ENCODE peak calls at places on chromosomes 3 and 15, in nine cellular contexts. U, R, Z, E, L, W, Y, Q and V are unnamed samples.

GRCh38 chr3:46372492-46373359 is 2.0 kb downstream of the CCR5 start:
- DNase-seq in R (no peak), Y (no peak), Q (no peak), W (no peak), E (no peak), Z (no peak), U (no peak), L (no peak), V (no peak)

GRCh38 chr15:86611392-86612040 is 531.8 kb downstream of the AGBL1 start:
- DNase-seq in U (no peak), Q (no peak), R (no peak), E (no peak), Y (no peak), Z (no peak), W (no peak), L (no peak), V (no peak)

GRCh38 chr15:63481105-63481810 is 23.1 kb upstream of the USP3 start:
- DNase-seq in E (no peak), U (no peak), Y (no peak), R (no peak), Q (no peak), L (no peak), W (no peak), Z (no peak), V (no peak)

GRCh38 chr3:45100998-45101407 is 45.2 kb downstream of the CDCP1 start:
- DNase-seq in Z (no peak), L (no peak), R (no peak), W (no peak), E (no peak), U (no peak), Q (no peak), Y (no peak), V (no peak)

GRCh38 chr15:95024388-95024787 is 793.0 kb downstream of the MCTP2 start:
- DNase-seq in Z (no peak), U (no peak), Y (no peak), Q (no peak), E (no peak), R (no peak), W (no peak), L (no peak), V (no peak)

GRCh38 chr15:55774113-55774970 is 31.4 kb upstream of the PRTG start:
- DNase-seq in R (peak; percentile 21), E (peak; percentile 33), Q (no peak), Y (no peak), L (no peak), U (peak; percentile 48), W (peak; percentile 33), Z (peak; percentile 17), V (no peak)

GRCh38 chr3:23175361-23176073 is 27.6 kb upstream of the UBE2E2 start:
- DNase-seq in Q (no peak), R (no peak), L (no peak), W (no peak), Y (no peak), U (no peak), Z (no peak), E (no peak), V (no peak)

GRCh38 chr15:33639968-33640367 is 328.3 kb upstream of the CHRM5 start:
- DNase-seq in Z (no peak), R (no peak), Q (no peak), U (no peak), L (no peak), Y (no peak), W (no peak), E (no peak), V (no peak)

GRCh38 chr3:182501861-182502260 is 291.4 kb upstream of the ATP11B start:
- DNase-seq in W (no peak), Y (no peak), Z (no peak), Q (no peak), E (no peak), R (no peak), U (no peak), L (no peak), V (no peak)

GRCh38 chr15:36066757-36067156 is 512.7 kb upstream of the CDIN1 start:
- DNase-seq in U (no peak), Q (no peak), Z (no peak), R (no peak), W (no peak), Y (no peak), L (no peak), E (no peak), V (no peak)

GRCh38 chr3:137202941-137203340 is 245.2 kb downstream of the IL20RB start:
- DNase-seq in Y (peak; percentile 34), L (peak; percentile 80), W (no peak), U (no peak), Z (no peak), R (no peak), Q (no peak), E (peak; percentile 18), V (no peak)

GRCh38 chr3:44596631-44597030 is 11.9 kb downstream of the ZNF660 start:
- DNase-seq in Y (no peak), Z (no peak), L (no peak), W (no peak), U (no peak), R (no peak), E (no peak), Q (no peak), V (no peak)

GRCh38 chr15:67127925-67128324 is 62.5 kb downstream of the SMAD3 start:
- DNase-seq in Y (no peak), W (peak; percentile 44), E (no peak), U (no peak), Q (no peak), Z (no peak), R (no peak), L (no peak), V (no peak)

GRCh38 chr15:67125589-67126502 is 60.4 kb downstream of the SMAD3 start:
- DNase-seq in W (peak; percentile 91), Q (peak; percentile 77), Y (peak; percentile 74), R (peak; percentile 70), U (no peak), E (no peak), L (no peak), Z (peak; percentile 52), V (peak; percentile 93)

GRCh38 chr15:67124911-67125588 is 59.6 kb downstream of the SMAD3 start:
- DNase-seq in Y (no peak), L (no peak), U (no peak), Z (no peak), R (no peak), Q (no peak), W (no peak), E (no peak), V (no peak)

GRCh38 chr15:67126551-67127333 is 61.3 kb downstream of the SMAD3 start:
- DNase-seq in E (peak; percentile 72), W (peak; percentile 19), Q (no peak), U (no peak), R (peak; percentile 66), L (no peak), Z (no peak), Y (no peak), V (no peak)

DNA sequence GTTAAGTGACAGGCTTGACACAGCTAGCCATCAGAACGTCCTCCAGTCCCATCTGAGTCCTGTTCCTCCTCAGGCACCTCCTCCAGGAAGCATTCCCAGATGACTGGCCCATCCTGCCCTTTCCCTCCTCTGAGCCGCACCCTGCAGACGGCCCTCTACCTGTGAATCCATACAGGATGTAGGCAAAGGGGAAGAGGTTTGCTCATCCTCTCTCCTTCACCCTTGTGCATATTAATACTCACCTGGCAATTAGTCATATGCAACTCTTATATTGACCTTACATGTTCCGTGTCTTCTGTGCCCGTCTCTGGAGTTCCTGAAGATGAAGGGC is 61.9 kb downstream of the SMAD3 start:
- DNase-seq in Q (no peak), Z (no peak), L (no peak), W (peak; percentile 19), R (no peak), Y (no peak), E (no peak), U (peak; percentile 64), V (no peak)
- H3K4me1 ChIP-seq in Q (peaks cover 78% of the 10 kb centered on the region), Z (peaks cover 79% of the 10 kb centered on the region), L (peaks cover 54% of the 10 kb centered on the region), W (no peaks in the 10 kb centered on the region), R (peaks cover 34% of the 10 kb centered on the region), Y (peaks cover 42% of the 10 kb centered on the region), E (peaks cover 56% of the 10 kb centered on the region), U (peaks cover 11% of the 10 kb centered on the region), V (peaks cover 48% of the 10 kb centered on the region)

GRCh38 chr15:72774696-72775383 is 8.7 kb downstream of the ADPGK start:
- DNase-seq in Y (no peak), L (no peak), W (no peak), R (no peak), Q (no peak), Z (no peak), U (no peak), E (no peak), V (no peak)
- H3K4me3 ChIP-seq in Y (no peak overlapping the region), L (no peak overlapping the region), W (no peak overlapping the region), R (no peak overlapping the region), Q (no peak overlapping the region), Z (no peak overlapping the region), U (no peak overlapping the region), E (no peak overlapping the region), V (no peak overlapping the region)

GRCh38 chr3:196525141-196525540 is 10.0 kb upstream of the SMCO1 start:
- DNase-seq in Q (no peak), E (no peak), R (no peak), Z (no peak), L (no peak), U (no peak), W (no peak), Y (no peak), V (no peak)

GRCh38 chr3:196523841-196524240 is 8.7 kb upstream of the SMCO1 start:
- DNase-seq in U (no peak), Q (no peak), Y (no peak), W (no peak), R (no peak), L (no peak), Z (no peak), E (no peak), V (no peak)

GRCh38 chr3:196528639-196529233 is 13.6 kb upstream of the SMCO1 start:
- DNase-seq in R (peak; percentile 72), Y (peak; percentile 91), W (peak; percentile 38), L (peak; percentile 89), Z (peak; percentile 83), U (peak; percentile 84), Q (no peak), E (no peak), V (peak; percentile 77)

GRCh38 chr3:196519738-196520122 is 4.6 kb upstream of the SMCO1 start:
- DNase-seq in R (no peak), U (no peak), L (no peak), Y (no peak), W (no peak), E (no peak), Z (no peak), Q (no peak), V (no peak)

GRCh38 chr3:196524527-196524926 is 9.4 kb upstream of the SMCO1 start:
- DNase-seq in Y (no peak), R (no peak), L (no peak), W (no peak), E (no peak), U (no peak), Q (no peak), Z (no peak), V (no peak)
- TF ChIP-seq CTCF in Y (no peak), R (no peak), L (no peak), W (no peak), E (peak; percentile 47), U (no peak), Q (no peak), Z (no peak), V (no peak)

DNA sequence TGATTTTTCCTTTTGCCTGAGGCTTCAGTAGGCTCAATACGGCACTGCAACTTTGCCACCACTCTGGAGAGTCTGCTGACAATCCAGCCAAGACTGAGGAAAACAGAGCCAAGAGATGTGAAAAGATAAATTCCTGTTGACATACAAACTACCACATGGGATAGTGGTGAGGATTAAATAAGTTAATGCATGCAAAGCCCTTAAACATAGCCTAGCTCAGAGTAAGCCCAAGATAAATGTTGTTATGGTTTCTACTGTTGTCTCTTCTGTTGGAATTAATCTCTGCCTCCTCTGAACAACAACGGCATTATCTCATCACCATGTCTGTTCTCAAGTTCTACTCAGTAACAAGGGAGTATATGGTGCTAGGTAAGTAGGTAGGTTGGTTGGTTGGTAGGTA is 245.9 kb upstream of the LMCD1 start:
- DNase-seq in U (no peak), R (no peak), E (no peak), L (no peak), Q (no peak), Z (no peak), Y (no peak), W (no peak), V (no peak)
- H3K4me1 ChIP-seq in U (no peaks in the 10 kb centered on the region), R (no peaks in the 10 kb centered on the region), E (no peaks in the 10 kb centered on the region), L (no peaks in the 10 kb centered on the region), Q (peaks cover 28% of the 10 kb centered on the region), Z (peaks cover 6% of the 10 kb centered on the region), Y (peaks cover 5% of the 10 kb centered on the region), W (no peaks in the 10 kb centered on the region), V (peaks cover 3% of the 10 kb centered on the region)